ENCODE peak calls at places on chromosomes 5 and 9, in nine cellular contexts. B is Daoy, Q is PC-9, X is endothelial cell, R is ELR, E is NCI-H1694 treated with DMSO at 0.1 percent for 48 hours, C is fibroblast of the conjunctiva, O is M059J, I is EH. T is an unnamed sample.

GRCh38 chr9:109349431-109349846 is 28.6 kb upstream of the EPB41L4B start:
- DNase-seq in B (peak), Q (peak), X (no peak), R (peak), E (no peak), C (peak), O (peak), I (peak), T (no peak)

GRCh38 chr9:112180387-112180881 is 5.3 kb upstream of the SUSD1 start:
- DNase-seq in B (peak), Q (peak), X (no peak), R (peak), E (no peak), C (no peak), O (peak), I (peak), T (peak)

GRCh38 chr5:6202615-6203365 is 175.6 kb downstream of the MED10 start:
- DNase-seq in B (no peak), Q (no peak), X (peak), R (no peak), E (no peak), C (no peak), O (no peak), I (no peak), T (peak)

GRCh38 chr5:145856285-145856818 is 16.5 kb downstream of the GRXCR2 start:
- DNase-seq in B (peak), Q (no peak), X (peak), R (no peak), E (no peak), C (no peak), O (peak), I (peak), T (no peak)

GRCh38 chr5:123099514-123100151 is 10.6 kb downstream of the PRDM6 start:
- DNase-seq in B (peak), Q (no peak), X (peak), R (no peak), E (no peak), C (no peak), O (peak), I (no peak), T (no peak)

GRCh38 chr9:69036799-69037198 is 1.2 kb downstream of the FXN start:
- DNase-seq in B (no peak), Q (no peak), X (no peak), R (no peak), E (no peak), C (no peak), O (no peak), I (no peak), T (no peak)

GRCh38 chr5:7392401-7393024 is 3.4 kb upstream of the ADCY2 start:
- DNase-seq in B (peak), Q (no peak), X (peak), R (no peak), E (peak), C (peak), O (peak), I (peak), T (peak)

GRCh38 chr9:127803507-127804352 is 1.0 kb downstream of the FPGS start:
- DNase-seq in B (peak), Q (peak), X (no peak), R (peak), E (no peak), C (no peak), O (peak), I (peak), T (no peak)

GRCh38 chr5:173498871-173499470 is 117.5 kb downstream of the BOD1 start:
- DNase-seq in B (peak), Q (no peak), X (no peak), R (no peak), E (no peak), C (no peak), O (peak), I (no peak), T (no peak)

GRCh38 chr5:39009280-39009679 is 64.9 kb downstream of the RICTOR start:
- DNase-seq in B (no peak), Q (no peak), X (no peak), R (no peak), E (no peak), C (no peak), O (no peak), I (no peak), T (no peak)

GRCh38 chr5:72294473-72294872 is 25.6 kb downstream of the MRPS27 start:
- DNase-seq in B (no peak), Q (no peak), X (no peak), R (no peak), E (peak), C (no peak), O (no peak), I (no peak), T (no peak)

GRCh38 chr9:85859751-85860150 is 81.2 kb upstream of the NAA35 start:
- DNase-seq in B (no peak), Q (peak), X (no peak), R (no peak), E (no peak), C (no peak), O (peak), I (no peak), T (no peak)

GRCh38 chr5:54088081-54088480 is 222.3 kb downstream of the ARL15 start:
- DNase-seq in B (no peak), Q (no peak), X (no peak), R (peak), E (no peak), C (no peak), O (peak), I (peak), T (no peak)

GRCh38 chr9:33468215-33468730 is 5.5 kb downstream of the NOL6 start:
- DNase-seq in B (no peak), Q (no peak), X (no peak), R (no peak), E (no peak), C (no peak), O (no peak), I (no peak), T (no peak)

GRCh38 chr5:136819526-136820302 is 454.4 kb upstream of the TRPC7 start:
- DNase-seq in B (no peak), Q (no peak), X (no peak), R (no peak), E (no peak), C (no peak), O (no peak), I (peak), T (no peak)

GRCh38 chr5:133109655-133110483 is 58.1 kb downstream of the HSPA4 start:
- DNase-seq in B (no peak), Q (no peak), X (no peak), R (no peak), E (no peak), C (no peak), O (no peak), I (peak), T (no peak)

GRCh38 chr5:31664566-31664965 is 25.6 kb downstream of the PDZD2 start:
- DNase-seq in B (peak), Q (no peak), X (no peak), R (peak), E (no peak), C (no peak), O (peak), I (peak), T (peak)

GRCh38 chr9:127047971-127048370 is 74.5 kb downstream of the ANGPTL2 start:
- DNase-seq in B (no peak), Q (no peak), X (no peak), R (no peak), E (no peak), C (no peak), O (no peak), I (no peak), T (no peak)

GRCh38 chr9:15873573-15874177 is 320.8 kb downstream of the CCDC171 start:
- DNase-seq in B (peak), Q (no peak), X (peak), R (peak), E (peak), C (peak), O (peak), I (peak), T (no peak)

GRCh38 chr5:148957591-148958202 is 105.2 kb downstream of the SH3TC2 start:
- DNase-seq in B (peak), Q (peak), X (peak), R (peak), E (peak), C (no peak), O (peak), I (peak), T (peak)

GRCh38 chr9:130583271-130583670 is 3.9 kb downstream of the FUBP3 start:
- DNase-seq in B (no peak), Q (no peak), X (no peak), R (no peak), E (no peak), C (no peak), O (no peak), I (no peak), T (no peak)

GRCh38 chr9:14542071-14542470 is 151.2 kb downstream of the ZDHHC21 start:
- DNase-seq in B (no peak), Q (no peak), X (no peak), R (no peak), E (no peak), C (no peak), O (no peak), I (no peak), T (no peak)

GRCh38 chr9:18229992-18230676 is 243.8 kb upstream of the ADAMTSL1 start:
- DNase-seq in B (no peak), Q (no peak), X (no peak), R (no peak), E (no peak), C (no peak), O (no peak), I (no peak), T (no peak)

GRCh38 chr5:66440202-66440680 is 156.0 kb upstream of the MAST4 start:
- DNase-seq in B (peak), Q (no peak), X (no peak), R (peak), E (no peak), C (no peak), O (peak), I (peak), T (no peak)

GRCh38 chr9:136239963-136240330 is 5.7 kb downstream of the QSOX2 start:
- DNase-seq in B (no peak), Q (no peak), X (no peak), R (no peak), E (no peak), C (no peak), O (no peak), I (no peak), T (no peak)

GRCh38 chr9:129697111-129697955 is 31.9 kb downstream of the PRRX2 start:
- DNase-seq in B (peak), Q (no peak), X (peak), R (peak), E (no peak), C (peak), O (peak), I (peak), T (peak)

GRCh38 chr5:130923543-130924159 is 241.4 kb downstream of the HINT1 start:
- DNase-seq in B (no peak), Q (no peak), X (no peak), R (peak), E (no peak), C (peak), O (no peak), I (peak), T (no peak)

GRCh38 chr5:43592363-43592762 is 10.6 kb upstream of the NNT start:
- DNase-seq in B (no peak), Q (no peak), X (no peak), R (no peak), E (no peak), C (no peak), O (no peak), I (no peak), T (no peak)

GRCh38 chr5:107067391-107067790 is 603.3 kb downstream of the EFNA5 start:
- DNase-seq in B (no peak), Q (no peak), X (no peak), R (peak), E (no peak), C (no peak), O (peak), I (no peak), T (no peak)

GRCh38 chr5:53908752-53909151 is 348.3 kb downstream of the NDUFS4 start:
- DNase-seq in B (no peak), Q (no peak), X (no peak), R (no peak), E (no peak), C (no peak), O (no peak), I (no peak), T (no peak)

GRCh38 chr9:115349542-115349941 is 231.6 kb upstream of the TNC start:
- DNase-seq in B (no peak), Q (peak), X (no peak), R (peak), E (no peak), C (no peak), O (peak), I (peak), T (no peak)

GRCh38 chr9:137275203-137275936 is 2.2 kb upstream of the TOR4A start:
- DNase-seq in B (peak), Q (no peak), X (no peak), R (no peak), E (no peak), C (no peak), O (no peak), I (no peak), T (no peak)

T was measured in K562.